ENCODE peak calls at places on chromosomes 16 and 17, in four cellular contexts. N is LHCN-M2; I is H54; Z is stimulated activated CD8-positive, alpha-beta memory T cell treated with anti-CD3 and anti-CD28 coated beads, Interleukin-12 subunit alpha, Interleukin-12 subunit beta, amount 100 ng/mL, for 4 hours. O is an unnamed sample.

GRCh38 chr16:2828521-2828840 is 1.6 kb upstream of the ZG16B start:
- DNase-seq in N (no peak), I (no peak), Z (no peak), O (no peak)

GRCh38 chr17:62780273-62780672 is 27.8 kb downstream of the MARCHF10 start:
- DNase-seq in N (no peak), I (no peak), Z (no peak), O (no peak)

GRCh38 chr16:70706948-70707465 is 21.2 kb upstream of the MTSS2 start:
- DNase-seq in N (peak), I (peak), Z (no peak), O (peak)

GRCh38 chr16:19393226-19394074 is 24.2 kb upstream of the TMC5 start:
- DNase-seq in N (peak), I (no peak), Z (no peak), O (no peak)

GRCh38 chr17:29590979-29591736 is 1.7 kb upstream of the GIT1 start:
- DNase-seq in N (no peak), I (peak), Z (no peak), O (peak)

GRCh38 chr16:73086108-73086507 is 38.2 kb upstream of the ZFHX3 start:
- DNase-seq in N (no peak), I (no peak), Z (no peak), O (no peak)

GRCh38 chr16:11757671-11758545 is 15.3 kb upstream of the TXNDC11 start:
- DNase-seq in N (peak), I (no peak), Z (no peak), O (no peak)

GRCh38 chr17:29036584-29036983 is 6.4 kb upstream of the PIPOX start:
- DNase-seq in N (no peak), I (no peak), Z (no peak), O (no peak)

GRCh38 chr16:62876133-62876532 is 839.9 kb upstream of the CDH8 start:
- DNase-seq in N (no peak), I (no peak), Z (no peak), O (no peak)

GRCh38 chr17:32285770-32286517 is 20.3 kb downstream of the RHBDL3 start:
- DNase-seq in N (no peak), I (no peak), Z (no peak), O (no peak)

GRCh38 chr16:6382787-6383515 is 949.7 kb upstream of the RBFOX1 start:
- DNase-seq in N (no peak), I (no peak), Z (no peak), O (no peak)

GRCh38 chr16:533391-534088 is 6.0 kb downstream of the CAPN15 start:
- DNase-seq in N (no peak), I (no peak), Z (no peak), O (no peak)

GRCh38 chr17:42027961-42028790 is 8.3 kb downstream of the NKIRAS2 start:
- DNase-seq in N (no peak), I (no peak), Z (no peak), O (no peak)

GRCh38 chr17:29069526-29070041 is 26.6 kb downstream of the PIPOX start:
- DNase-seq in N (peak), I (no peak), Z (no peak), O (peak)

GRCh38 chr16:50462793-50463507 is 85.2 kb upstream of the NKD1 start:
- DNase-seq in N (no peak), I (no peak), Z (no peak), O (no peak)

GRCh38 chr17:269616-270514 is 82.7 kb downstream of the RPH3AL start:
- DNase-seq in N (no peak), I (no peak), Z (no peak), O (no peak)

GRCh38 chr16:67632415-67633172 is 12.3 kb upstream of the CARMIL2 start:
- DNase-seq in N (no peak), I (no peak), Z (no peak), O (no peak)

GRCh38 chr17:42474270-42474669 is 15.6 kb downstream of the ATP6V0A1 start:
- DNase-seq in N (no peak), I (no peak), Z (no peak), O (no peak)